ENCODE peak calls at places on chromosomes 7 and 10, in seven cellular contexts. R is colonic mucosa, A is fibroblast of lung, U is H9, N is endodermal cell, S is endothelial cell of umbilical vein, I is IMR-90. K is an unnamed sample.

GRCh38 chr10:14302035-14302434 is 28.7 kb downstream of the FRMD4A start:
- DNase-seq in R (no peak), A (peak; percentile 31), U (no peak), N (no peak), S (peak; percentile 26), I (peak; percentile 43), K (no peak)

GRCh38 chr10:3094565-3095168 is 27.3 kb downstream of the PFKP start:
- DNase-seq in R (no peak), A (peak; percentile 51), U (no peak), N (no peak), S (no peak), I (peak; percentile 29), K (peak; percentile 4)

GRCh38 chr7:38323156-38323555 is 49.7 kb upstream of the TARP start:
- DNase-seq in R (no peak), A (peak; percentile 11), U (no peak), N (no peak), S (no peak), I (no peak), K (no peak)

GRCh38 chr10:112689327-112689726 is 242.3 kb downstream of the VTI1A start:
- DNase-seq in R (peak; percentile 42), A (peak; percentile 5), U (peak; percentile 55), N (peak; percentile 81), S (peak; percentile 11), I (peak; percentile 5), K (no peak)

GRCh38 chr10:125977206-125977605 is 80.8 kb downstream of the FANK1 start:
- DNase-seq in R (no peak), A (no peak), U (no peak), N (peak; percentile 69), S (no peak), I (no peak), K (no peak)

GRCh38 chr10:24783504-24783903 is 59.8 kb upstream of the ARHGAP21 start:
- DNase-seq in R (no peak), A (no peak), U (no peak), N (no peak), S (no peak), I (no peak), K (no peak)

GRCh38 chr7:106659963-106660861 is 746 bp downstream of the CCDC71L start:
- DNase-seq in R (peak; percentile 81), A (peak; percentile 72), U (peak; percentile 92), N (peak; percentile 97), S (peak; percentile 87), I (peak; percentile 74), K (peak; percentile 92)

GRCh38 chr10:15585303-15585715 is 134.4 kb downstream of the ITGA8 start:
- DNase-seq in R (peak; percentile 71), A (peak; percentile 5), U (peak; percentile 78), N (peak; percentile 92), S (peak; percentile 80), I (peak; percentile 19), K (peak; percentile 76)

GRCh38 chr7:44958645-44959344 is 20.0 kb downstream of the MYO1G start:
- DNase-seq in R (no peak), A (no peak), U (no peak), N (no peak), S (no peak), I (no peak), K (no peak)
- H3K9ac ChIP-seq in R (no peak overlapping the region), A (no peak overlapping the region), U (no peak overlapping the region), N (no peak overlapping the region), S (no peak overlapping the region), I (no peak overlapping the region), K (no peak overlapping the region)

DNA sequence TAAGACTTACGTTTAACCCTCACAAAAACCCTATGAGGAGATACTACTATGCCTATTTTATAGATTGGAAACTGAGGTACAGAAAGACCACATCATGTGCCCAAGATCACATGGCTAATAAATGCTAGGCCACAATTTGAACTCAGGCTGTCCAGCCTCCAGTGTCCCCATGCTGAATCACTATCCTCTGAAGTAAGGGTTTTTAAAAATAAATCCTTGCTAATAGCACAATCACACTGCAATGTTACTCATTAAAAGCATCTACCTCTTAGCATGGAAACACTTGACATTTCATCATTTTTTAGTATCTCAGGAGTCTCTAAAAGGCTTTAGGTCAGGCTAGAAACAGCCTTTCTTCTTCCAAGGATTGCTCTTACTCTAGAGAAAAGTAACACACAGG is 50.0 kb upstream of the PPP1R3C start:
- DNase-seq in R (no peak), A (no peak), U (no peak), N (no peak), S (no peak), I (peak; percentile 12), K (no peak)
- H3K27ac ChIP-seq in R (no peak overlapping the region), A (no peak overlapping the region), U (no peak overlapping the region), N (no peak overlapping the region), S (no peak overlapping the region), I (no peak overlapping the region), K (no peak overlapping the region)

GRCh38 chr7:2715341-2716231 is 27.6 kb downstream of the AMZ1 start:
- DNase-seq in R (no peak), A (no peak), U (no peak), N (no peak), S (no peak), I (peak; percentile 57), K (no peak)
- H3K9ac ChIP-seq in R (no peak overlapping the region), A (no peak overlapping the region), U (no peak overlapping the region), N (no peak overlapping the region), S (no peak overlapping the region), I (no peak overlapping the region), K (no peak overlapping the region)

DNA sequence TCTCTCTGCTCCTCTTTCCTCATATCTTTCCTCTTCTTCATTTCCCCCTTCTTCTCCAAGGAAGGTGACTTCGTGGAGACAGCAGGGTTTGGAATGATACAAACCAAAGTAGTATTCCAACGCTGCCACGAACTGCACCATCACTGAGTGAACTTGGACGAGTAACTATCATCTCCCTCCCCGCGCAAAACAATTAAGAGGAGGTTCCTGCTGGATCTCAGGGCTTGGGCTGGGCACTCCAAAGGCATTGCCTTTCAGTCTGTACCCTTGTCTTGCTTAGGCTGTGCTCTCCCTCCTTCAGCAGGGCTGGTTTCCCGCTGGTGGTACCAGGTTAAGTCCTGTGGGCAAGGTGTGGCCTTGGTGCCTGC is 790 bp upstream of the PITX3 start:
- DNase-seq in R (no peak), A (no peak), U (no peak), N (no peak), S (no peak), I (no peak), K (no peak)
- H3K27ac ChIP-seq in R (no peak overlapping the region), A (no peak overlapping the region), U (no peak overlapping the region), N (no peak overlapping the region), S (no peak overlapping the region), I (no peak overlapping the region), K (no peak overlapping the region)

K was measured in kidney.